ENCODE peak calls at places on chromosomes 1 and 21, in four cellular contexts. A is activated CD4-positive, alpha-beta T cell treated with anti-CD3 and anti-CD28 coated beads, Interleukin-2, amount 10 ng/mL, durations not matched to agents 7 days and 5 days; U is T1000; D is CD4-positive, alpha-beta memory T cell. M is an unnamed sample.

GRCh38 chr1:228275435-228276342 is 67.8 kb downstream of the OBSCN start:
- DNase-seq in D (peak), A (peak), U (peak), M (peak)

GRCh38 chr1:16242556-16243407 is 5.8 kb upstream of the CPLANE2 start:
- DNase-seq in D (no peak), U (no peak), A (no peak), M (no peak)

GRCh38 chr1:223301346-223301745 is 62.6 kb downstream of the SUSD4 start:
- DNase-seq in U (no peak), A (no peak), D (peak), M (no peak)

GRCh38 chr1:186030453-186030852 is 296.3 kb downstream of the HMCN1 start:
- DNase-seq in D (no peak), A (no peak), U (no peak), M (no peak)

GRCh38 chr1:213015099-213016050 is at the start of gene ANGEL2:
- DNase-seq in D (peak), A (peak), U (peak), M (peak)

GRCh38 chr1:61187380-61188086 is 105.2 kb downstream of the NFIA start:
- DNase-seq in U (no peak), D (no peak), A (no peak), M (no peak)

GRCh38 chr1:88946845-88947244 is 45.6 kb downstream of the KYAT3 start:
- DNase-seq in D (no peak), U (no peak), A (no peak), M (no peak)

GRCh38 chr21:38794978-38795377 is 10.8 kb upstream of the ETS2 start:
- DNase-seq in U (no peak), A (no peak), D (no peak), M (no peak)

GRCh38 chr1:234702342-234703000 is 92.5 kb upstream of the IRF2BP2 start:
- DNase-seq in A (no peak), U (no peak), D (no peak), M (no peak)

GRCh38 chr1:90335566-90335965 is 340.7 kb downstream of the ZNF326 start:
- DNase-seq in D (no peak), A (no peak), U (no peak), M (no peak)

GRCh38 chr21:17813353-17813752 is 5.8 kb downstream of the C21orf91 start:
- DNase-seq in D (no peak), A (no peak), U (no peak), M (no peak)

GRCh38 chr1:116232989-116233514 is 121.9 kb downstream of the MAB21L3 start:
- DNase-seq in A (peak), U (no peak), D (peak), M (no peak)

GRCh38 chr1:18557621-18558465 is 72.8 kb upstream of the PAX7 start:
- DNase-seq in A (no peak), D (no peak), U (no peak), M (no peak)

GRCh38 chr1:18060331-18060730 is 47.3 kb upstream of the IGSF21 start:
- DNase-seq in D (no peak), A (no peak), U (no peak), M (no peak)

GRCh38 chr1:43974443-43975248 is at the start of gene ATP6V0B:
- DNase-seq in D (peak), A (peak), U (peak), M (peak)

GRCh38 chr1:54125671-54126070 is 27.1 kb downstream of the CDCP2 start:
- DNase-seq in U (no peak), D (no peak), A (no peak), M (no peak)

GRCh38 chr1:213956295-213956770 is 31.4 kb upstream of the PROX1 start:
- DNase-seq in D (no peak), U (no peak), A (no peak), M (no peak)

M was measured in substantia nigra.